ENCODE peak calls at places on chromosomes 16 and 17, in four cellular contexts. One of them, this sample, is unnamed.

GRCh38 chr16:20851601-20852000 is 45.3 kb downstream of the REXO5 start:
- DNase-seq in activated CD4-positive, alpha-beta T cell treated with anti-CD3 and anti-CD28 coated beads for 1 hour: no peak
- DNase-seq in AG04450: peak; percentile 86
- DNase-seq in AG09319: peak; percentile 84
- DNase-seq in this sample: peak; percentile 84

GRCh38 chr17:33461051-33461450 is 168.0 kb upstream of the ASIC2 start:
- DNase-seq in activated CD4-positive, alpha-beta T cell treated with anti-CD3 and anti-CD28 coated beads for 1 hour: no peak
- DNase-seq in AG04450: no peak
- DNase-seq in AG09319: no peak
- DNase-seq in this sample: no peak

GRCh38 chr17:27384261-27384701 is 72.0 kb upstream of the KSR1 start:
- DNase-seq in activated CD4-positive, alpha-beta T cell treated with anti-CD3 and anti-CD28 coated beads for 1 hour: no peak
- DNase-seq in AG04450: peak; percentile 77
- DNase-seq in AG09319: peak; percentile 70
- DNase-seq in this sample: peak; percentile 97

GRCh38 chr16:84144301-84144858 is 597 bp downstream of the HSDL1 start:
- DNase-seq in activated CD4-positive, alpha-beta T cell treated with anti-CD3 and anti-CD28 coated beads for 1 hour: peak; percentile 11
- DNase-seq in AG04450: no peak
- DNase-seq in AG09319: no peak
- DNase-seq in this sample: no peak

GRCh38 chr17:1796800-1797199 is 32.9 kb downstream of the SMYD4 start:
- DNase-seq in activated CD4-positive, alpha-beta T cell treated with anti-CD3 and anti-CD28 coated beads for 1 hour: no peak
- DNase-seq in AG04450: no peak
- DNase-seq in AG09319: no peak
- DNase-seq in this sample: no peak

GRCh38 chr16:31273187-31273586 is 13.4 kb downstream of the ITGAM start:
- DNase-seq in activated CD4-positive, alpha-beta T cell treated with anti-CD3 and anti-CD28 coated beads for 1 hour: no peak
- DNase-seq in AG04450: no peak
- DNase-seq in AG09319: no peak
- DNase-seq in this sample: no peak

GRCh38 chr17:44312396-44313104 is 4.1 kb downstream of the RUNDC3A start:
- DNase-seq in activated CD4-positive, alpha-beta T cell treated with anti-CD3 and anti-CD28 coated beads for 1 hour: no peak
- DNase-seq in AG04450: no peak
- DNase-seq in AG09319: no peak
- DNase-seq in this sample: no peak

GRCh38 chr17:48954300-48954755 is 9.7 kb upstream of the SNF8 start:
- DNase-seq in activated CD4-positive, alpha-beta T cell treated with anti-CD3 and anti-CD28 coated beads for 1 hour: no peak
- DNase-seq in AG04450: no peak
- DNase-seq in AG09319: peak; percentile 20
- DNase-seq in this sample: no peak

GRCh38 chr16:78503501-78504110 is 404.2 kb downstream of the WWOX start:
- DNase-seq in activated CD4-positive, alpha-beta T cell treated with anti-CD3 and anti-CD28 coated beads for 1 hour: no peak
- DNase-seq in AG04450: no peak
- DNase-seq in AG09319: peak; percentile 3
- DNase-seq in this sample: peak; percentile 6

GRCh38 chr17:17298108-17298507 is 5.1 kb upstream of the NT5M start:
- DNase-seq in activated CD4-positive, alpha-beta T cell treated with anti-CD3 and anti-CD28 coated beads for 1 hour: no peak
- DNase-seq in AG04450: no peak
- DNase-seq in AG09319: no peak
- DNase-seq in this sample: no peak

GRCh38 chr16:16071631-16072244 is 122.3 kb downstream of the ABCC1 start:
- DNase-seq in activated CD4-positive, alpha-beta T cell treated with anti-CD3 and anti-CD28 coated beads for 1 hour: no peak
- DNase-seq in AG04450: no peak
- DNase-seq in AG09319: no peak
- DNase-seq in this sample: no peak

GRCh38 chr16:24635900-24636610 is 93.4 kb upstream of the TNRC6A start:
- DNase-seq in activated CD4-positive, alpha-beta T cell treated with anti-CD3 and anti-CD28 coated beads for 1 hour: no peak
- DNase-seq in AG04450: peak; percentile 86
- DNase-seq in AG09319: peak; percentile 94
- DNase-seq in this sample: peak; percentile 86

GRCh38 chr17:58413684-58414083 is 3.6 kb downstream of the RNF43 start:
- DNase-seq in activated CD4-positive, alpha-beta T cell treated with anti-CD3 and anti-CD28 coated beads for 1 hour: no peak
- DNase-seq in AG04450: no peak
- DNase-seq in AG09319: no peak
- DNase-seq in this sample: no peak

GRCh38 chr16:68401871-68402747 is 46.2 kb downstream of the SMPD3 start:
- DNase-seq in activated CD4-positive, alpha-beta T cell treated with anti-CD3 and anti-CD28 coated beads for 1 hour: no peak
- DNase-seq in AG04450: no peak
- DNase-seq in AG09319: no peak
- DNase-seq in this sample: peak; percentile 38

GRCh38 chr16:89575247-89576172 is at the start of gene CPNE7:
- DNase-seq in activated CD4-positive, alpha-beta T cell treated with anti-CD3 and anti-CD28 coated beads for 1 hour: no peak
- DNase-seq in AG04450: no peak
- DNase-seq in AG09319: no peak
- DNase-seq in this sample: no peak

GRCh38 chr17:76481091-76481655 is 13.8 kb downstream of the AANAT start:
- DNase-seq in activated CD4-positive, alpha-beta T cell treated with anti-CD3 and anti-CD28 coated beads for 1 hour: no peak
- DNase-seq in AG04450: no peak
- DNase-seq in AG09319: no peak
- DNase-seq in this sample: no peak

GRCh38 chr16:3814755-3815154 is 65.8 kb downstream of the CREBBP start:
- DNase-seq in activated CD4-positive, alpha-beta T cell treated with anti-CD3 and anti-CD28 coated beads for 1 hour: no peak
- DNase-seq in AG04450: no peak
- DNase-seq in AG09319: no peak
- DNase-seq in this sample: no peak

GRCh38 chr17:79866791-79867190 is 27.6 kb upstream of the CBX4 start:
- DNase-seq in activated CD4-positive, alpha-beta T cell treated with anti-CD3 and anti-CD28 coated beads for 1 hour: no peak
- DNase-seq in AG04450: no peak
- DNase-seq in AG09319: no peak
- DNase-seq in this sample: no peak

GRCh38 chr16:10817963-10818941 is at the start of gene TVP23A:
- DNase-seq in activated CD4-positive, alpha-beta T cell treated with anti-CD3 and anti-CD28 coated beads for 1 hour: no peak
- DNase-seq in AG04450: no peak
- DNase-seq in AG09319: no peak
- DNase-seq in this sample: no peak

GRCh38 chr16:77298638-77299360 is 99.6 kb downstream of the SYCE1L start:
- DNase-seq in activated CD4-positive, alpha-beta T cell treated with anti-CD3 and anti-CD28 coated beads for 1 hour: no peak
- DNase-seq in AG04450: peak; percentile 46
- DNase-seq in AG09319: peak; percentile 68
- DNase-seq in this sample: peak; percentile 93

GRCh38 chr16:81036751-81037350 is 1.2 kb downstream of the ATMIN start:
- DNase-seq in activated CD4-positive, alpha-beta T cell treated with anti-CD3 and anti-CD28 coated beads for 1 hour: no peak
- DNase-seq in AG04450: no peak
- DNase-seq in AG09319: no peak
- DNase-seq in this sample: no peak

GRCh38 chr17:48442819-48443218 is 12.8 kb upstream of the SKAP1 start:
- DNase-seq in activated CD4-positive, alpha-beta T cell treated with anti-CD3 and anti-CD28 coated beads for 1 hour: no peak
- DNase-seq in AG04450: no peak
- DNase-seq in AG09319: no peak
- DNase-seq in this sample: no peak

GRCh38 chr16:13957197-13958078 is 37.5 kb downstream of the ERCC4 start:
- DNase-seq in activated CD4-positive, alpha-beta T cell treated with anti-CD3 and anti-CD28 coated beads for 1 hour: no peak
- DNase-seq in AG04450: peak; percentile 80
- DNase-seq in AG09319: peak; percentile 94
- DNase-seq in this sample: peak; percentile 77

GRCh38 chr16:86100205-86101134 is 201.5 kb downstream of the IRF8 start:
- DNase-seq in activated CD4-positive, alpha-beta T cell treated with anti-CD3 and anti-CD28 coated beads for 1 hour: no peak
- DNase-seq in AG04450: peak; percentile 71
- DNase-seq in AG09319: peak; percentile 68
- DNase-seq in this sample: no peak

GRCh38 chr17:40022961-40023541 is 7.8 kb downstream of the CSF3 start:
- DNase-seq in activated CD4-positive, alpha-beta T cell treated with anti-CD3 and anti-CD28 coated beads for 1 hour: no peak
- DNase-seq in AG04450: no peak
- DNase-seq in AG09319: no peak
- DNase-seq in this sample: no peak

GRCh38 chr16:75750516-75750915 is 24.2 kb upstream of the CPHXL start:
- DNase-seq in activated CD4-positive, alpha-beta T cell treated with anti-CD3 and anti-CD28 coated beads for 1 hour: no peak
- DNase-seq in AG04450: no peak
- DNase-seq in AG09319: no peak
- DNase-seq in this sample: no peak

GRCh38 chr17:59406808-59407381 is 75.4 kb downstream of the YPEL2 start:
- DNase-seq in activated CD4-positive, alpha-beta T cell treated with anti-CD3 and anti-CD28 coated beads for 1 hour: no peak
- DNase-seq in AG04450: peak; percentile 26
- DNase-seq in AG09319: peak; percentile 51
- DNase-seq in this sample: no peak

GRCh38 chr16:89096768-89097527 is 3.3 kb downstream of the ACSF3 start:
- DNase-seq in activated CD4-positive, alpha-beta T cell treated with anti-CD3 and anti-CD28 coated beads for 1 hour: peak; percentile 43
- DNase-seq in AG04450: no peak
- DNase-seq in AG09319: no peak
- DNase-seq in this sample: no peak

GRCh38 chr17:56977673-56978395 is at the start of gene SCPEP1:
- DNase-seq in activated CD4-positive, alpha-beta T cell treated with anti-CD3 and anti-CD28 coated beads for 1 hour: peak; percentile 74
- DNase-seq in AG04450: peak; percentile 44
- DNase-seq in AG09319: peak; percentile 39
- DNase-seq in this sample: peak; percentile 12

GRCh38 chr17:65487990-65488389 is 73.5 kb downstream of the AXIN2 start:
- DNase-seq in activated CD4-positive, alpha-beta T cell treated with anti-CD3 and anti-CD28 coated beads for 1 hour: no peak
- DNase-seq in AG04450: no peak
- DNase-seq in AG09319: no peak
- DNase-seq in this sample: no peak

GRCh38 chr16:74984194-74984669 is 691 bp downstream of the WDR59 start:
- DNase-seq in activated CD4-positive, alpha-beta T cell treated with anti-CD3 and anti-CD28 coated beads for 1 hour: peak; percentile 10
- DNase-seq in AG04450: no peak
- DNase-seq in AG09319: no peak
- DNase-seq in this sample: no peak

GRCh38 chr17:2711608-2712299 is at the start of gene CLUH:
- DNase-seq in activated CD4-positive, alpha-beta T cell treated with anti-CD3 and anti-CD28 coated beads for 1 hour: peak; percentile 96
- DNase-seq in AG04450: peak; percentile 91
- DNase-seq in AG09319: peak; percentile 92
- DNase-seq in this sample: peak; percentile 84

GRCh38 chr17:79812206-79812968 is 15.5 kb upstream of the CBX8 start:
- DNase-seq in activated CD4-positive, alpha-beta T cell treated with anti-CD3 and anti-CD28 coated beads for 1 hour: no peak
- DNase-seq in AG04450: no peak
- DNase-seq in AG09319: no peak
- DNase-seq in this sample: no peak

This sample was measured in GM04503.